ENCODE peak calls at places on chromosomes 11 and 22, in seven cellular contexts. G is colonic mucosa, F is GM04504, M is mesenchymal stem cell, B is NCI-H82, A is coronary artery, T is retina. J is an unnamed sample.

GRCh38 chr22:48645766-48646165 is 1181.9 kb downstream of the BRD1 start:
- DNase-seq in T (no peak), M (no peak), G (no peak), F (no peak), B (no peak), A (no peak), J (no peak)

GRCh38 chr11:67022341-67022933 is 497 bp upstream of the SYT12 start:
- DNase-seq in A (no peak), M (no peak), F (no peak), G (peak; percentile 55), B (no peak), T (no peak), J (peak; percentile 61)

GRCh38 chr11:77473001-77473800 is 693 bp downstream of the PAK1 start:
- DNase-seq in G (peak; percentile 64), F (no peak), B (peak; percentile 63), M (peak; percentile 39), T (peak; percentile 70), A (no peak), J (peak; percentile 66)

GRCh38 chr11:74091549-74091948 is 79.3 kb downstream of the C2CD3 start:
- DNase-seq in F (no peak), A (no peak), T (no peak), G (no peak), M (no peak), B (no peak), J (no peak)

GRCh38 chr11:15969281-15969680 is 387.1 kb downstream of the SOX6 start:
- DNase-seq in F (peak; percentile 58), A (no peak), G (peak; percentile 43), T (no peak), B (peak; percentile 4), M (peak; percentile 89), J (no peak)

GRCh38 chr22:49936973-49937757 is 18.7 kb downstream of the CRELD2 start:
- DNase-seq in G (no peak), A (no peak), F (no peak), M (peak; percentile 75), T (no peak), B (peak; percentile 30), J (no peak)

GRCh38 chr11:39810358-39810757 is 1649.1 kb downstream of the LRRC4C start:
- DNase-seq in M (no peak), B (peak; percentile 6), A (no peak), F (no peak), T (no peak), G (no peak), J (no peak)

GRCh38 chr11:33197915-33198727 is 36.8 kb upstream of the CSTF3 start:
- DNase-seq in T (no peak), F (no peak), B (no peak), G (no peak), M (no peak), A (no peak), J (no peak)

GRCh38 chr11:78432058-78432515 is 14.5 kb upstream of the GAB2 start:
- DNase-seq in F (no peak), T (peak; percentile 33), B (peak; percentile 34), M (no peak), G (no peak), A (no peak), J (no peak)

GRCh38 chr22:22759371-22759770 is 115.0 kb downstream of the GGTLC2 start:
- DNase-seq in A (peak; percentile 31), B (no peak), M (no peak), F (no peak), T (no peak), G (no peak), J (no peak)

GRCh38 chr11:124823512-124824376 is 23.5 kb upstream of the MSANTD2 start:
- DNase-seq in B (no peak), G (peak; percentile 58), F (no peak), M (peak; percentile 49), T (no peak), A (no peak), J (no peak)

GRCh38 chr11:61773356-61773755 is 19.0 kb downstream of the TMEM258 start:
- DNase-seq in G (no peak), T (peak; percentile 70), A (no peak), B (no peak), M (no peak), F (no peak), J (no peak)

GRCh38 chr11:126363706-126364245 is 8.3 kb downstream of the ST3GAL4 start:
- DNase-seq in A (no peak), B (no peak), T (no peak), G (no peak), M (no peak), F (no peak), J (no peak)

GRCh38 chr22:20442485-20443284 is 5.1 kb upstream of the SCARF2 start:
- DNase-seq in M (no peak), F (no peak), B (no peak), T (no peak), A (no peak), G (no peak), J (no peak)

GRCh38 chr11:33724644-33725035 is 11.6 kb downstream of the CD59 start:
- DNase-seq in M (no peak), F (peak; percentile 26), B (no peak), A (no peak), G (no peak), T (no peak), J (no peak)

GRCh38 chr22:26547426-26547825 is 35.2 kb upstream of the TFIP11 start:
- DNase-seq in A (no peak), G (no peak), M (no peak), F (no peak), T (no peak), B (no peak), J (no peak)

GRCh38 chr22:44530106-44530505 is 32.1 kb upstream of the RTL6 start:
- DNase-seq in B (no peak), G (no peak), F (no peak), M (no peak), T (no peak), A (no peak), J (no peak)